ENCODE peak calls at places on chromosome 20, in seven cellular contexts. One of them, this sample, is unnamed.

GRCh38 chr20:10555865-10556308 is 117.9 kb downstream of the JAG1 start:
- DNase-seq in progenitor cell of endocrine pancreas: no peak
- DNase-seq in GM13976: no peak
- DNase-seq in sigmoid colon: no peak
- DNase-seq in RWPE1: peak; percentile 46
- DNase-seq in GM13977: no peak
- DNase-seq in GM12865: no peak
- DNase-seq in this sample: no peak

GRCh38 chr20:57111028-57111373 is 155.4 kb downstream of the BMP7 start:
- DNase-seq in progenitor cell of endocrine pancreas: no peak
- DNase-seq in GM13976: no peak
- DNase-seq in sigmoid colon: no peak
- DNase-seq in RWPE1: no peak
- DNase-seq in GM13977: no peak
- DNase-seq in GM12865: no peak
- DNase-seq in this sample: no peak

GRCh38 chr20:54475334-54476287 is at the start of gene DOK5:
- DNase-seq in progenitor cell of endocrine pancreas: peak; percentile 16
- DNase-seq in GM13976: peak; percentile 19
- DNase-seq in sigmoid colon: peak; percentile 71
- DNase-seq in RWPE1: no peak
- DNase-seq in GM13977: no peak
- DNase-seq in GM12865: no peak
- DNase-seq in this sample: peak; percentile 39

GRCh38 chr20:49661560-49662329 is 51.9 kb downstream of the B4GALT5 start:
- DNase-seq in progenitor cell of endocrine pancreas: no peak
- DNase-seq in GM13976: no peak
- DNase-seq in sigmoid colon: no peak
- DNase-seq in RWPE1: no peak
- DNase-seq in GM13977: no peak
- DNase-seq in GM12865: peak; percentile 77
- DNase-seq in this sample: no peak

GRCh38 chr20:47355489-47356219 is 845 bp downstream of the ZMYND8 start:
- DNase-seq in progenitor cell of endocrine pancreas: no peak
- DNase-seq in GM13976: no peak
- DNase-seq in sigmoid colon: no peak
- DNase-seq in RWPE1: no peak
- DNase-seq in GM13977: no peak
- DNase-seq in GM12865: no peak
- DNase-seq in this sample: no peak

GRCh38 chr20:36717657-36718056 is 28.2 kb downstream of the NDRG3 start:
- DNase-seq in progenitor cell of endocrine pancreas: no peak
- DNase-seq in GM13976: no peak
- DNase-seq in sigmoid colon: no peak
- DNase-seq in RWPE1: no peak
- DNase-seq in GM13977: no peak
- DNase-seq in GM12865: peak; percentile 17
- DNase-seq in this sample: no peak

GRCh38 chr20:57393321-57394086 is 2.3 kb downstream of the RBM38 start:
- DNase-seq in progenitor cell of endocrine pancreas: no peak
- DNase-seq in GM13976: no peak
- DNase-seq in sigmoid colon: peak; percentile 67
- DNase-seq in RWPE1: no peak
- DNase-seq in GM13977: no peak
- DNase-seq in GM12865: no peak
- DNase-seq in this sample: no peak

GRCh38 chr20:8749101-8749500 is 319.8 kb upstream of the PLCB4 start:
- DNase-seq in progenitor cell of endocrine pancreas: no peak
- DNase-seq in GM13976: no peak
- DNase-seq in sigmoid colon: no peak
- DNase-seq in RWPE1: no peak
- DNase-seq in GM13977: no peak
- DNase-seq in GM12865: no peak
- DNase-seq in this sample: no peak

GRCh38 chr20:14336667-14337066 is 745 bp downstream of the FLRT3 start:
- DNase-seq in progenitor cell of endocrine pancreas: no peak
- DNase-seq in GM13976: no peak
- DNase-seq in sigmoid colon: no peak
- DNase-seq in RWPE1: peak; percentile 18
- DNase-seq in GM13977: no peak
- DNase-seq in GM12865: peak; percentile 17
- DNase-seq in this sample: no peak

GRCh38 chr20:54220722-54221121 is 12.8 kb downstream of the PFDN4 start:
- DNase-seq in progenitor cell of endocrine pancreas: no peak
- DNase-seq in GM13976: no peak
- DNase-seq in sigmoid colon: no peak
- DNase-seq in RWPE1: no peak
- DNase-seq in GM13977: no peak
- DNase-seq in GM12865: no peak
- DNase-seq in this sample: no peak

GRCh38 chr20:49276895-49277785 is 717 bp downstream of the ZNFX1 start:
- DNase-seq in progenitor cell of endocrine pancreas: peak; percentile 15
- DNase-seq in GM13976: peak; percentile 38
- DNase-seq in sigmoid colon: peak; percentile 77
- DNase-seq in RWPE1: no peak
- DNase-seq in GM13977: peak; percentile 48
- DNase-seq in GM12865: peak; percentile 67
- DNase-seq in this sample: peak; percentile 86

GRCh38 chr20:15380770-15381169 is 1043.4 kb upstream of the FLRT3 start:
- DNase-seq in progenitor cell of endocrine pancreas: no peak
- DNase-seq in GM13976: no peak
- DNase-seq in sigmoid colon: no peak
- DNase-seq in RWPE1: no peak
- DNase-seq in GM13977: no peak
- DNase-seq in GM12865: peak; percentile 4
- DNase-seq in this sample: no peak

GRCh38 chr20:8205996-8206395 is 73.9 kb downstream of the PLCB1 start:
- DNase-seq in progenitor cell of endocrine pancreas: no peak
- DNase-seq in GM13976: no peak
- DNase-seq in sigmoid colon: no peak
- DNase-seq in RWPE1: no peak
- DNase-seq in GM13977: no peak
- DNase-seq in GM12865: no peak
- DNase-seq in this sample: no peak

GRCh38 chr20:33697129-33697528 is 10.9 kb upstream of the E2F1 start:
- DNase-seq in progenitor cell of endocrine pancreas: no peak
- DNase-seq in GM13976: no peak
- DNase-seq in sigmoid colon: peak; percentile 86
- DNase-seq in RWPE1: no peak
- DNase-seq in GM13977: no peak
- DNase-seq in GM12865: no peak
- DNase-seq in this sample: peak; percentile 24

GRCh38 chr20:50460608-50461268 is 49.4 kb upstream of the PTPN1 start:
- DNase-seq in progenitor cell of endocrine pancreas: peak; percentile 87
- DNase-seq in GM13976: peak; percentile 82
- DNase-seq in sigmoid colon: peak; percentile 95
- DNase-seq in RWPE1: peak; percentile 95
- DNase-seq in GM13977: peak; percentile 65
- DNase-seq in GM12865: peak; percentile 77
- DNase-seq in this sample: peak; percentile 88

GRCh38 chr20:61661025-61661424 is 404.7 kb downstream of the TAF4 start:
- DNase-seq in progenitor cell of endocrine pancreas: no peak
- DNase-seq in GM13976: no peak
- DNase-seq in sigmoid colon: no peak
- DNase-seq in RWPE1: no peak
- DNase-seq in GM13977: no peak
- DNase-seq in GM12865: no peak
- DNase-seq in this sample: no peak

GRCh38 chr20:61663521-61664425 is 401.9 kb downstream of the TAF4 start:
- DNase-seq in progenitor cell of endocrine pancreas: no peak
- DNase-seq in GM13976: no peak
- DNase-seq in sigmoid colon: no peak
- DNase-seq in RWPE1: no peak
- DNase-seq in GM13977: no peak
- DNase-seq in GM12865: no peak
- DNase-seq in this sample: peak; percentile 55

GRCh38 chr20:61662946-61663460 is 402.7 kb downstream of the TAF4 start:
- DNase-seq in progenitor cell of endocrine pancreas: no peak
- DNase-seq in GM13976: no peak
- DNase-seq in sigmoid colon: no peak
- DNase-seq in RWPE1: no peak
- DNase-seq in GM13977: no peak
- DNase-seq in GM12865: no peak
- DNase-seq in this sample: no peak

GRCh38 chr20:61661583-61661982 is 404.1 kb downstream of the TAF4 start:
- DNase-seq in progenitor cell of endocrine pancreas: no peak
- DNase-seq in GM13976: no peak
- DNase-seq in sigmoid colon: no peak
- DNase-seq in RWPE1: no peak
- DNase-seq in GM13977: no peak
- DNase-seq in GM12865: no peak
- DNase-seq in this sample: no peak

GRCh38 chr20:61662226-61662945 is 403.3 kb downstream of the TAF4 start:
- DNase-seq in progenitor cell of endocrine pancreas: no peak
- DNase-seq in GM13976: no peak
- DNase-seq in sigmoid colon: no peak
- DNase-seq in RWPE1: no peak
- DNase-seq in GM13977: no peak
- DNase-seq in GM12865: no peak
- DNase-seq in this sample: no peak
- TF ChIP-seq CTCF in progenitor cell of endocrine pancreas: peak; percentile 27
- TF ChIP-seq CTCF in GM13976: no peak
- TF ChIP-seq CTCF in sigmoid colon: no peak
- TF ChIP-seq CTCF in RWPE1: no peak
- TF ChIP-seq CTCF in GM13977: no peak
- TF ChIP-seq CTCF in GM12865: no peak
- TF ChIP-seq CTCF in this sample: no peak

DNA sequence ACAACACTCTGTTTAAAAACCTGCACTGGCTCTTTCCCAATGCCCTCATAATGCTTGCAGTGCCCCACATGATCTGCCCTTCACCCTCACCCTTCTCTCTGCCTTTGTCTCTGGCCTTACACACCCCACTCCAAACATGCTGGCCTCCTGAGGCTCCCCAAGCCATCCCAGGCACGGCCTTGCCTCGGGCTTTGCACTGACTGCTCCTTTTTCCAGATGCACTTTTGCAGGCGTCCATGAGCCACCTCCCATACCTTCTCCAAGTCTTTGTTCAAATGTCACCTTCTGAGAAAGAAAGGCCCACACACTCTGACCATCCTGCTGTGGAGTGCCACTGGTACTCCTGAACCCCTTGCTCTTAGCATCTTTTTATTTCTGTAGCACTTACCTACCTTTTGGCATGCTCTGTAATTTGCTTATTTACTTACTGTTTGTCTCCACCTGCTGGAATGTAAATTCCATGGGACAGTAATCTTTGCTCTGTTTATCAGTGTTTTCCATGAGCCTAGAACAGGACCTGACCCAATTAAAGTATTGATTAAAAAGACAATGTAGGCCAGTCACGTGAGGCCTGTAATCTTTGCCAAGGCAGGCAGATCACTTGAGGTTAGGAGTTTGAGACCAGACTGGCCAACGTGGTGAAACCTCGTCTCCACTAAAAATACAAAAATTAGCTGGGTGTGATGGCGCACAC is 30.7 kb downstream of the GFRA4 start:
- DNase-seq in progenitor cell of endocrine pancreas: no peak
- DNase-seq in GM13976: no peak
- DNase-seq in sigmoid colon: no peak
- DNase-seq in RWPE1: no peak
- DNase-seq in GM13977: no peak
- DNase-seq in GM12865: no peak
- DNase-seq in this sample: no peak
- TF ChIP-seq CTCF in progenitor cell of endocrine pancreas: no peak
- TF ChIP-seq CTCF in GM13976: no peak
- TF ChIP-seq CTCF in sigmoid colon: no peak
- TF ChIP-seq CTCF in RWPE1: no peak
- TF ChIP-seq CTCF in GM13977: no peak
- TF ChIP-seq CTCF in GM12865: no peak
- TF ChIP-seq CTCF in this sample: no peak

DNA sequence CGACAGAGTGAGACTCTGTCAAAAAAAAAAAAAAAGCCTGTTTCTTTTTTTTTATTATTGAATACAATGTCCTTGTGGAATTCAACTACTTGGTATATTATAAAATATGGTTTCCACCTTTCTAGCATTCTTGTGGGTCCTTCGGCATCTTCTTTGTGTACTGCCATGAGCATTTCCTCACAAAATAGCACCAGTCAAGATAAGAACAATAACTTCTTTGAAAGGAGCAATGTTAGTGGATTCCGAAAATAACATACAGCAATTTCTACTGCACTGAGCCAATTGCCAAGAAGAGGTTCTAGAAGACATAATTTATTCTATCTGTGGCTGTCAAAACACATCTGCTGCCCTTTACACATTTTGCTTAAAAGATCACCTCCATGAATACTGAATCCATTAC is 19.2 kb upstream of the SPTLC3 start:
- DNase-seq in progenitor cell of endocrine pancreas: no peak
- DNase-seq in GM13976: no peak
- DNase-seq in sigmoid colon: no peak
- DNase-seq in RWPE1: no peak
- DNase-seq in GM13977: no peak
- DNase-seq in GM12865: no peak
- DNase-seq in this sample: no peak
- TF ChIP-seq CTCF in progenitor cell of endocrine pancreas: no peak
- TF ChIP-seq CTCF in GM13976: no peak
- TF ChIP-seq CTCF in sigmoid colon: no peak
- TF ChIP-seq CTCF in RWPE1: no peak
- TF ChIP-seq CTCF in GM13977: no peak
- TF ChIP-seq CTCF in GM12865: no peak
- TF ChIP-seq CTCF in this sample: no peak

DNA sequence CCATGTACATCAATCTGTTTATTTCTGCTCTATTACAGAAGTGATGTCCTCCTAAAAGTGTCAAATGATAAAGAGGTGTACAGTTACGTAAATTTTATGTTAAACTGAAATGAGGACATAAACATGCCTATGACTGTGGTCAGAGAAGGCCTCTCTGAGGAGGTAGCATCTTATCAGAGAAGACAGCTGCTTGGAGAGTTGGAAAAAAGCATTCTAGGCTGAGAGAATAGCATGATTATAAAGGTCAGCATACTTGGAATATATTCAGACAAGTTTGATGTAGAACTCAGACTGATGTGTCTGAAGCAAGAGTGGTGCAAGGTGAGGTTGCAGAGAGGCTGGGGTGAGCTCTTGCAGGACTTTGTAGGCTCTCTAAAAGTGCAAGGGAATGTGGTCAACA is 3.1 kb upstream of the PCNA start:
- DNase-seq in progenitor cell of endocrine pancreas: no peak
- DNase-seq in GM13976: no peak
- DNase-seq in sigmoid colon: no peak
- DNase-seq in RWPE1: no peak
- DNase-seq in GM13977: no peak
- DNase-seq in GM12865: no peak
- DNase-seq in this sample: no peak
- TF ChIP-seq CTCF in progenitor cell of endocrine pancreas: no peak
- TF ChIP-seq CTCF in GM13976: no peak
- TF ChIP-seq CTCF in sigmoid colon: no peak
- TF ChIP-seq CTCF in RWPE1: no peak
- TF ChIP-seq CTCF in GM13977: no peak
- TF ChIP-seq CTCF in GM12865: no peak
- TF ChIP-seq CTCF in this sample: no peak

DNA sequence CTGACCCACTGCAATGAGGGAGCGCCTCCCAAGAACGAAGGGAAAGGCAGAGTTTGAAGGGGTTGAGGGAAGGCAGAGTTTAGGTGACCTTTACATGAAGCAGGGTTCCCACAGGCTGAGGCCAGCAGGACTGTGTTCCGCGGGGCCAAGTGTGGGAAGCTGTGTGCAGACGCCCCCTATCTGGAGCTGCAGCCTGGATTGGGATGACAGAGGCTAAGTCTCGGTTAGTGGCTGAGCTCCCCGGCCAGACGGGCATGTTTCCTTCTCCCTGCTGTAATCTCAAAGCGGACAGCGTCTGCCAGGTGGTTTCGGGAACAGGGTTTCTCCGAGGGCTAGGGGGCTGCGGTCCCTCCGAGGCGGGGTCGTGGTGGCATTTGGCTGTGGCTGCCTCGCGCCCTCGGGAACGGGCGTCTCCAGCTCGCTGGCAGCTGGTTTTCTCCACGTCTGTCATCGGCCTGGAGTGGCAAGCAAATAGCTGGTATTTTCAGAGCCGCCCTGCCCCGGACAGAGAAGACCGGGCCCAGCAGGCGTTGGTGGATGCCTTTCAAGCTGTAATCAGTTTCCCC is 702 bp upstream of the PYGB start:
- DNase-seq in progenitor cell of endocrine pancreas: peak; percentile 25
- DNase-seq in GM13976: no peak
- DNase-seq in sigmoid colon: peak; percentile 83
- DNase-seq in RWPE1: peak; percentile 70
- DNase-seq in GM13977: no peak
- DNase-seq in GM12865: peak; percentile 18
- DNase-seq in this sample: no peak
- TF ChIP-seq CTCF in progenitor cell of endocrine pancreas: peak; percentile 46
- TF ChIP-seq CTCF in GM13976: no peak
- TF ChIP-seq CTCF in sigmoid colon: peak; percentile 19
- TF ChIP-seq CTCF in RWPE1: peak; percentile 82
- TF ChIP-seq CTCF in GM13977: peak; percentile 23
- TF ChIP-seq CTCF in GM12865: peak; percentile 11
- TF ChIP-seq CTCF in this sample: no peak